ENCODE peak calls at places on chromosomes 2 and 18, in four cellular contexts. W is IMR-90, B is aorta, S is stomach. C is an unnamed sample. For H3K36me3 and H3K4me1, the result is how much of the 10 kb centered on the place peaks cover.

GRCh38 chr2:195613922-195614321 is 43.1 kb upstream of the SLC39A10 start:
- DNase-seq in W (peak), B (no peak), S (no peak), C (no peak)

GRCh38 chr2:114857196-114857595 is 414.8 kb downstream of the DPP10 start:
- DNase-seq in W (no peak), B (no peak), S (no peak), C (no peak)

GRCh38 chr2:644871-645270 is 32.3 kb downstream of the TMEM18 start:
- DNase-seq in W (no peak), B (no peak), S (no peak), C (no peak)

GRCh38 chr2:102630458-102630857 is 11.1 kb downstream of the SLC9A2 start:
- DNase-seq in W (no peak), B (no peak), S (no peak), C (no peak)

GRCh38 chr2:132911726-132912724 is 242.0 kb upstream of the LYPD1 start:
- DNase-seq in W (peak), B (no peak), S (no peak), C (no peak)

GRCh38 chr2:205197468-205198129 is 484.7 kb upstream of the NRP2 start:
- DNase-seq in W (no peak), B (no peak), S (no peak), C (no peak)

GRCh38 chr2:26870585-26871095 is 22.7 kb downstream of the DPYSL5 start:
- DNase-seq in W (no peak), B (no peak), S (no peak), C (no peak)

GRCh38 chr2:205837663-205838062 is 155.4 kb downstream of the NRP2 start:
- DNase-seq in W (no peak), B (no peak), S (no peak), C (no peak)

GRCh38 chr2:16678964-16679363 is 13.3 kb upstream of the CYRIA start:
- DNase-seq in W (no peak), B (no peak), S (no peak), C (no peak)

GRCh38 chr18:50447952-50448351 is 73.1 kb downstream of the SKA1 start:
- DNase-seq in W (no peak), B (no peak), S (no peak), C (no peak)

GRCh38 chr18:9092665-9093064 is 9.8 kb upstream of the NDUFV2 start:
- DNase-seq in W (no peak), B (no peak), S (no peak), C (no peak)

GRCh38 chr2:2057125-2057721 is 273.9 kb downstream of the MYT1L start:
- DNase-seq in W (no peak), B (peak), S (peak), C (peak)

GRCh38 chr18:62332437-62332816 is 7.3 kb downstream of the TNFRSF11A start:
- DNase-seq in W (no peak), B (no peak), S (no peak), C (no peak)

GRCh38 chr2:232418466-232419244 is 12.0 kb downstream of the ALPG start:
- DNase-seq in W (no peak), B (no peak), S (no peak), C (no peak)

GRCh38 chr2:30821960-30822359 is 14.7 kb upstream of the CAPN13 start:
- DNase-seq in W (no peak), B (no peak), S (no peak), C (no peak)

GRCh38 chr2:235950473-235950809 is 217.7 kb downstream of the GBX2 start:
- DNase-seq in W (no peak), B (peak), S (no peak), C (no peak)

GRCh38 chr2:36500072-36500471 is 97.9 kb downstream of the FEZ2 start:
- DNase-seq in W (no peak), B (no peak), S (no peak), C (no peak)

GRCh38 chr2:45009928-45010705 is 865 bp upstream of the SIX2 start:
- DNase-seq in W (no peak), B (peak), S (peak), C (peak)

GRCh38 chr2:150532883-150533282 is 45.4 kb upstream of the RND3 start:
- DNase-seq in W (peak), B (no peak), S (no peak), C (no peak)

GRCh38 chr2:159855153-159856140 is 57.4 kb upstream of the CD302 start:
- DNase-seq in W (no peak), B (no peak), S (no peak), C (no peak)

GRCh38 chr18:25228410-25228809 is 123.6 kb downstream of the ZNF521 start:
- DNase-seq in W (no peak), B (no peak), S (no peak), C (no peak)

GRCh38 chr2:201257941-201258665 is 2.2 kb upstream of the CASP8 start:
- DNase-seq in W (peak), B (peak), S (peak), C (peak)

GRCh38 chr2:72028351-72028995 is 119.2 kb downstream of the CYP26B1 start:
- DNase-seq in W (no peak), B (peak), S (peak), C (no peak)

GRCh38 chr2:211957799-211958198 is 580.8 kb downstream of the ERBB4 start:
- DNase-seq in W (no peak), B (no peak), S (no peak), C (no peak)

GRCh38 chr2:219765236-219765635 is 137.8 kb downstream of the SLC4A3 start:
- DNase-seq in W (no peak), B (no peak), S (no peak), C (no peak)

GRCh38 chr2:226023383-226023782 is 623.9 kb downstream of the NYAP2 start:
- DNase-seq in W (no peak), B (no peak), S (no peak), C (no peak)

GRCh38 chr2:29810956-29811355 is 110.4 kb downstream of the ALK start:
- DNase-seq in W (no peak), B (no peak), S (no peak), C (no peak)

GRCh38 chr18:7617738-7618422 is 50.8 kb downstream of the PTPRM start:
- DNase-seq in W (peak), B (no peak), S (peak), C (no peak)

GRCh38 chr2:39999864-40000263 is 220.8 kb upstream of the THUMPD2 start:
- DNase-seq in W (peak), B (no peak), S (no peak), C (no peak)

GRCh38 chr2:65070172-65070830 is 14.1 kb downstream of the CEP68 start:
- DNase-seq in W (peak), B (no peak), S (no peak), C (no peak)

GRCh38 chr18:70195852-70196434 is 9.5 kb downstream of the RTTN start:
- DNase-seq in W (peak), B (no peak), S (no peak), C (no peak)

GRCh38 chr18:33014060-33014796 is 241.4 kb upstream of the KLHL14 start:
- DNase-seq in W (no peak), B (no peak), S (no peak), C (no peak)

GRCh38 chr18:77107218-77107815 is 25.3 kb downstream of the MBP start:
- DNase-seq in W (no peak), B (no peak), S (no peak), C (peak)

GRCh38 chr2:15720561-15721307 is 129.1 kb downstream of the DDX1 start:
- DNase-seq in W (no peak), B (no peak), S (no peak), C (no peak)

DNA sequence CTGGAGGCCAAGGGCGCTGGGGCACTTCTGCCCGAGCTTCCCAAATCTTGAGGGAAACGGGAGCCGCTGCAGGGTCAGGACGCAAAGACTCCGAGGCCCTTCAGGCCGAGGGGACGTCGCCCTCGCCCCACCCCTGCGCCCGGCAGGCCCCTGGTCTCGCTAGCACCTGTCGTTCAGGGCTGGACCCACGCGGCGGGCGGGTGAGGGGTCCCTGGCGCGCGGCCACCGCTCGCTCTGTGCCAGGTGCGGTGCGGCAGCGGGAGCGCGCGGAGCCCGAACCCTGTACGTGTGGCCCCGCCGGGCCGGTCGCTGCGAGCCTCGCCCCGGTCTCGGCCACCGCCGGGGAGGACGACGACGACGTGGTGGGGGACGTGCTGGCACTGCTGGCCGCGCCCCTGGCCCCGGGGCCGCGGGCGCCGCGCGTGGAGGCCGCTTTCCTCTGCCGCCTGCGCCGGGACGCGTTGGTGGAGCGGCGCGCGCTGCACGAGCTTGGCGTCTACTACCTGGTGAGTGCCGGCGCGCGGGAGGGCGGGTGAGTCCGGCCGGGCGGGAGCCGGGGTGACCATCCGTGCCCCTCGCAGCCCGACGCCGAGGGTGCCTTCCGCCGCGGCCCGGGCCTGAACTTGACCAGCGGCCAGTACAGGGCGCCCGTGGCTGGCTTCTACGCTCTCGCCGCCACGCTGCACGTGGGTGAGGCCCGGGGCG is 4.9 kb downstream of the ERFE start:
- DNase-seq in W (no peak), B (peak), S (no peak), C (peak)
- H3K4me3 ChIP-seq in W (no peak), B (no peak), S (peak), C (no peak)

DNA sequence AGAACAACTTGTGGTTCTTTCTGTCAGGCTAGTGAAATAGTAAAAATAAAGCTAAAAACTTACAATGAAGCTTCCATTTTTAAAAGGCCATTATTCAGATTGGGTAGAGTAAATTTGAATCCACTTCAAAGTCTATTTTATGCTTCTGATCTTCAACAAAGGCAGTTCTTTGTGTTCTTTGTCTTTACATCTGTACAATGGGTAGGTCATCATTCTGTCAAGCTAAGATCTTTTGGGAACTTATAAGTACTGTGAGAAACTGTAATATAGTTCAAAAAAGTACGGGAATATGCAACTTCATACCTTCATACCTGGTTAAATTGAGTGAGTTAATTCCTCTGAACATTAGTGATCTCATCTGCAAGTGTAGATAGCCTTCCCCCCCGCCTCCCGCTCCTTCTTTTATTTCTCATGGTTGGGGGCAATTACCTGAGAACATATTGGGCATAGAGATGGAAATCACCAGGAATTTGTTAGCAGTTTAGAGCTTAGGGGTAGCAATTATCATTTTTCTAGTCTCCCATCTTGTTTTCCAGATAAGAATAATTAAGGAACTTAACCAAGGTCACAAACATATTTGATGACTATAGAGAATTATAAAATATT is 9.7 kb downstream of the CNOT9 start:
- DNase-seq in W (no peak), B (no peak), S (no peak), C (no peak)
- H3K36me3 ChIP-seq in W (under half), B (under half), S (half or more), C (under half)

DNA sequence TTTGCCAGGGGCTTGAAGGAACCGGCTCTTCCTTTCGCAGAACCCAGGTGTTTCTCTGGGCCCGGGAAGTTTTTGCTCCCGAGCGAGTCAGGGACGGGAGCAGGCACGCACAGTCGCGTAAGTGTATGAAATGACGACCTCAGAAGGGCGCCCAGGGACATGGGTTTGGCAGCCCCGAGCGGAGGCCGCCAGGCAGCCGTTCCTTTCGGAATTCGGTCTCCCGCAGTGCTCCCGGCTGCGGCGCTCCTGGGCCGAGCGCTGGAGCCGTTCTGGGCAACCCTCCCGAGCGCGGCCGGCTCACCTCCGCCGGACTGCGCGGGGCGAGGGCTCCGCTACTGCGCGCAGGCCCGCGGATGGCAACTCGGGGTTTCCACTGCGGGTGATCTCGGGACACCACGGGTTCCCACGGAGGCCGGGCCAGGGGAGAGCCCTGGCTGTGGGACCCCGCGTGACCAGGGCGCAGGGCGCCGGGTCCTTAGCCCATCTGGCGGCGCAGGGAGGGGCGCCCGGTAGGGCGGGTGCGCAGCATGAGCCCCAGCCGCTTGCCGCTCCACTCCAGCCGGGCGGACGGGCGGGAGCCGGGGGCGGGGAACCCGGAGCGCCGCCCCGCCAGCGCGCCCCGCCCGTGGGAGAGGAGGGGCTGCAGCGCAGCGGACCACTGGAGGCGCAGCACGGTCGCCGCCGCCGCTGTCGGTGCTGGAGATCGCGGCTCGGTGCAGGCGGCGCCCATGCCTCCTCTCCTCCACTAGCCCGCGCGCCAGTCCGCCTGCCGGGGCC is at the start of gene OSBPL6:
- DNase-seq in W (peak), B (peak), S (peak), C (peak)
- H3K4me1 ChIP-seq in W (under half), B (under half), S (under half), C (under half)

GRCh38 chr2:177282787-177283533 is 18.4 kb upstream of the NFE2L2 start:
- DNase-seq in W (no peak), B (no peak), S (no peak), C (no peak)

GRCh38 chr2:177284531-177284930 is 20.0 kb upstream of the NFE2L2 start:
- DNase-seq in W (no peak), B (no peak), S (no peak), C (no peak)

GRCh38 chr2:177282101-177282573 is 17.6 kb upstream of the NFE2L2 start:
- DNase-seq in W (peak), B (no peak), S (no peak), C (no peak)

GRCh38 chr2:177285892-177286715 is 21.6 kb upstream of the NFE2L2 start:
- DNase-seq in W (no peak), B (no peak), S (no peak), C (no peak)

DNA sequence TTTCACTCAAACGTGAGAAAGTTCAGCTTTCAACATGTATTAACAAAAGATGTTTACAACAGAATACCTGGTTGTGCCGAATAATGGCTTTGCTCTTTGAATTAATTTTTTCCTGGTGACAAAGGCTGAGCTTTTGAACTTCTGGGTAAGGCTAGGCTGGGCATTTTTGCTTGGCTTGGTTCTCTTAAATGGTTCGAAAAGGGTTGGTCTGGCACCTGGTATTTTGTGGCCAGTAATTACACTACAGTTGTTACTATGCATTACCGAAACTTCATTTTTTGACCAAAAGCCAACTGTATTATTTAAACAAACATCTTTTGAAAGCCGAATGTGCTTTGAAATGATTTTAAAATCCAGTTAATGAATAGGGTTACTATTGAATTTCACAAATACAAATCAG is 19.3 kb upstream of the NFE2L2 start:
- DNase-seq in W (no peak), B (no peak), S (no peak), C (no peak)
- H3K4me3 ChIP-seq in W (no peak), B (no peak), S (no peak), C (no peak)

GRCh38 chr2:96608459-96609455 is 29.4 kb downstream of the KANSL3 start:
- DNase-seq in W (peak), B (no peak), S (no peak), C (peak)

GRCh38 chr2:96601382-96602292 is 36.5 kb downstream of the KANSL3 start:
- DNase-seq in W (no peak), B (no peak), S (peak), C (no peak)

GRCh38 chr2:96602330-96602823 is 35.7 kb downstream of the KANSL3 start:
- DNase-seq in W (no peak), B (no peak), S (peak), C (no peak)

GRCh38 chr2:96599941-96600340 is 38.2 kb downstream of the KANSL3 start:
- DNase-seq in W (no peak), B (no peak), S (no peak), C (no peak)

GRCh38 chr2:96604104-96604503 is 34.0 kb downstream of the KANSL3 start:
- DNase-seq in W (no peak), B (no peak), S (no peak), C (no peak)
- H3K36me3 ChIP-seq in W (half or more), B (under half), S (half or more), C (under half)